ENCODE peak calls at places on chromosome 7, in six cellular contexts. O is K562, A is HepG2, T is H1, Y is GM12891, G is GM12878. X is an unnamed sample.

GRCh38 chr7:90918303-90918702 is 322.2 kb downstream of the CDK14 start:
- DNase-seq in O (no peak), A (no peak), T (no peak), Y (no peak), G (no peak), X (no peak)

GRCh38 chr7:112266595-112267270 is 60.2 kb downstream of the ZNF277 start:
- DNase-seq in O (no peak), A (no peak), T (no peak), Y (no peak), G (no peak), X (no peak)

GRCh38 chr7:40726559-40726958 is 591.8 kb downstream of the SUGCT start:
- DNase-seq in O (no peak), A (no peak), T (no peak), Y (no peak), G (no peak), X (no peak)

GRCh38 chr7:16934947-16935742 is 53.4 kb upstream of the AGR3 start:
- DNase-seq in O (no peak), A (no peak), T (no peak), Y (no peak), G (no peak), X (no peak)

GRCh38 chr7:69358163-69358821 is 240.0 kb upstream of the AUTS2 start:
- DNase-seq in O (no peak), A (no peak), T (no peak), Y (no peak), G (no peak), X (no peak)

GRCh38 chr7:140237390-140237789 is 60.6 kb upstream of the KDM7A start:
- DNase-seq in O (no peak), A (no peak), T (no peak), Y (no peak), G (no peak), X (no peak)

GRCh38 chr7:40000734-40001315 is 50.8 kb downstream of the CDK13 start:
- DNase-seq in O (no peak), A (no peak), T (no peak), Y (no peak), G (no peak), X (no peak)

GRCh38 chr7:14747701-14748100 is 154.8 kb downstream of the DGKB start:
- DNase-seq in O (no peak), A (no peak), T (no peak), Y (no peak), G (no peak), X (no peak)

GRCh38 chr7:8629504-8629903 is 196.1 kb downstream of the NXPH1 start:
- DNase-seq in O (no peak), A (no peak), T (no peak), Y (no peak), G (no peak), X (no peak)

GRCh38 chr7:136709876-136710275 is 158.6 kb upstream of the CHRM2 start:
- DNase-seq in O (no peak), A (no peak), T (no peak), Y (no peak), G (no peak), X (no peak)

GRCh38 chr7:48365010-48365409 is 193.8 kb downstream of the ABCA13 start:
- DNase-seq in O (no peak), A (no peak), T (no peak), Y (no peak), G (no peak), X (no peak)

GRCh38 chr7:74253975-74254857 is at the start of gene RFC2:
- DNase-seq in O (peak), A (peak), T (peak), Y (peak), G (peak), X (peak)
- TF ChIP-seq POLR2A in O (peak), A (peak), T (peak), Y (peak), G (peak), X (peak)

GRCh38 chr7:135414850-135415439 is 95.0 kb downstream of the CNOT4 start:
- DNase-seq in O (peak), A (peak), T (peak), Y (no peak), G (no peak), X (no peak)
- TF ChIP-seq TAF1 in O (no peak), A (no peak), T (no peak), Y (no peak), G (no peak), X (no peak)

GRCh38 chr7:3020416-3020815 is 23.3 kb downstream of the CARD11 start:
- DNase-seq in O (no peak), A (no peak), T (no peak), Y (no peak), G (no peak), X (no peak)
- TF ChIP-seq POLR2A in O (no peak), A (no peak), T (no peak), Y (no peak), G (no peak), X (no peak)

GRCh38 chr7:32094516-32094915 is 24.3 kb upstream of the PDE1C start:
- DNase-seq in O (no peak), A (no peak), T (no peak), Y (no peak), G (no peak), X (no peak)
- TF ChIP-seq TAF1 in O (no peak), A (no peak), T (no peak), Y (no peak), G (no peak), X (no peak)

GRCh38 chr7:45185864-45186250 is 28.3 kb downstream of the RAMP3 start:
- DNase-seq in O (no peak), A (no peak), T (no peak), Y (no peak), G (no peak), X (no peak)
- TF ChIP-seq POLR2A in O (no peak), A (no peak), T (no peak), Y (no peak), G (no peak), X (no peak)

DNA sequence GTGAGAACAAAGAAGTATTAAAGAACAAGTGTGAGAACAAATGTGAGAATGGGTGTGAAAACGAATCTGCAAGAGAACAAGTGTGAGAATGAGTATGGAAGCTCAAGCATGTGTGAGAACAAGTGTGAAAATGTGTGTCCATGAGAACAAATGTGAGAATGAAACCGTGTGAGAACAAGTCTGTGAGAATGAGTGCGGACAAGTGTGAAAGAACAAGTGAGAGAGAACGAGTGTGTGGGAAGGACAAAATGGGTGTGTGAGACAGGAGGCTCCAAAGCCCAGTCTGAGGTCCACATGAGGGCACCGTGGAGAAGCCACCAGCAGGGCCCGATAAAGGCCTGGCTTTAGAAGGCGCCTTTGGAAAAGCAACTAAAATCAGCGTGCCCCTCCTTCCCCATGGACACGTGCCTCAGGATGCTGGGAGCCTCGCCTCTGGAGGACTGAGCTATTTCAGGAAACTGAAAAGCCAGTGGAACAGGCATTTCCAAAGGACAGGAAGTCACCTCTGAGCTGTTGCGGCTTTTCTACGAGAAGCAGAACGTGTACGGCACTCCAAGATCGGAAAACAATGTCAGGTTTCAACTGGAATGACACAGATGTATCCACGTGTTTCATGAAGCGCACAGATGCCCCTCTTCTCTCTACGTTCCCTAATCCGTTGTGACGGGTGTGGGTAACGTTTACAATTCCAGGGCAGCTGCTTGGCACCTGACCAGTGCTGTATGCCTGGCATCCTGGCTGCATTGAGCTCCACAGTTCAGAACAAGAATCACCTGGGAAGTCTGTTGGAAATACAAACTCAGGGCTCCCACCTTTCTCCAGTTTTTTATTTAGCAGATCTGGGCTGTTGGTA is 46.4 kb downstream of the ESYT2 start:
- DNase-seq in O (no peak), A (peak), T (peak), Y (no peak), G (no peak), X (no peak)
- TF ChIP-seq TAF1 in O (no peak), A (no peak), T (no peak), Y (no peak), G (no peak), X (no peak)

DNA sequence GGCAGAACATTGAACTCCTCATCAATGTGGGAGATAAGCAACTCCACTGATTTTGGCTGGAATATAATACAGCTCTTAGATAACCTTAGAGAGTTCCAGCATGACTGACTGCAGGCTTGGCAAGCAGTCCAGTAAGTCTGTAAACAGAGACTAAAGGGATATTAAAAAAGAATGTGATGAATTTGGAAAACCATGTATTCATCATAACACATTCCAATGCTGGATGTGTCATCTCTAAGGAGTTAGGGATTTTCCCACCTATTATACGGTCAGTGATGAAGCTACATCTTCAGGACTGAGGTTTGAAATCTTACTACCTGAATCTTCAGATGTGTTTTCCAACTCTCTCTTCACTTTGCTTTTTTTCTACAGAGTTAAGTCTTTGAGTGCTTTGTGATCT is 678.5 kb downstream of the GRM8 start:
- DNase-seq in O (no peak), A (no peak), T (no peak), Y (no peak), G (no peak), X (no peak)
- TF ChIP-seq POLR2A in O (no peak), A (no peak), T (no peak), Y (no peak), G (no peak), X (no peak)

X was measured in GM12892.